ENCODE peak calls at places on chromosome 18, in ten cellular contexts. O, H, D, J, I, Y, C, K, R and F are unnamed samples.

GRCh38 chr18:31736630-31737029 is 24.1 kb downstream of the SLC25A52 start:
- DNase-seq in D (no peak), Y (no peak), J (no peak), C (no peak), K (no peak), H (no peak), I (no peak), R (no peak), O (no peak), F (no peak)

GRCh38 chr18:8794133-8794986 is 89.0 kb downstream of the MTCL1 start:
- DNase-seq in I (no peak), J (no peak), K (no peak), Y (no peak), O (no peak), H (no peak), D (peak; percentile 71), C (peak; percentile 97), R (no peak), F (no peak)

GRCh38 chr18:24876266-24876665 is 415.8 kb downstream of the HRH4 start:
- DNase-seq in J (no peak), D (no peak), R (no peak), I (no peak), O (no peak), K (no peak), H (no peak), Y (no peak), C (no peak), F (no peak)

GRCh38 chr18:59823611-59824195 is 76.1 kb upstream of the PMAIP1 start:
- DNase-seq in I (peak; percentile 73), C (peak; percentile 59), H (peak; percentile 82), D (peak; percentile 63), R (no peak), Y (peak; percentile 90), J (no peak), O (no peak), K (peak; percentile 44), F (peak; percentile 38)

GRCh38 chr18:27605107-27605834 is 420.2 kb upstream of the CHST9 start:
- DNase-seq in D (peak; percentile 66), I (peak; percentile 62), C (peak; percentile 68), R (no peak), J (peak; percentile 29), K (peak; percentile 42), Y (peak; percentile 60), H (peak; percentile 68), O (no peak), F (no peak)

GRCh38 chr18:60209042-60209441 is 163.5 kb downstream of the MC4R start:
- DNase-seq in Y (no peak), H (no peak), I (no peak), J (no peak), C (no peak), D (no peak), R (no peak), O (no peak), K (no peak), F (no peak)

GRCh38 chr18:9835796-9836195 is 50.0 kb upstream of the TXNDC2 start:
- DNase-seq in I (no peak), K (no peak), Y (no peak), D (peak; percentile 26), C (peak; percentile 40), O (no peak), R (no peak), H (no peak), J (no peak), F (no peak)

GRCh38 chr18:944440-944839 is 39.8 kb downstream of the ADCYAP1 start:
- DNase-seq in C (peak; percentile 96), Y (no peak), R (no peak), O (no peak), H (no peak), J (no peak), K (no peak), I (no peak), D (peak; percentile 55), F (no peak)

GRCh38 chr18:38693085-38693484 is 1127.5 kb upstream of the CELF4 start:
- DNase-seq in C (no peak), D (no peak), I (no peak), Y (no peak), K (no peak), R (no peak), H (no peak), O (no peak), J (no peak), F (no peak)

GRCh38 chr18:74546751-74547530 is 12.6 kb downstream of the CNDP1 start:
- DNase-seq in R (no peak), D (peak; percentile 50), J (no peak), C (peak; percentile 19), I (no peak), Y (peak; percentile 21), K (no peak), O (no peak), H (no peak), F (no peak)

GRCh38 chr18:35142270-35142605 is 98.6 kb upstream of the ZNF397 start:
- DNase-seq in I (no peak), D (no peak), K (no peak), J (no peak), Y (no peak), H (no peak), C (no peak), O (no peak), R (no peak), F (no peak)

GRCh38 chr18:3248062-3248669 is 565 bp downstream of the MYL12A start:
- DNase-seq in Y (peak; percentile 18), R (no peak), C (peak; percentile 53), J (no peak), K (no peak), D (no peak), I (peak; percentile 8), H (peak; percentile 40), O (no peak), F (no peak)

GRCh38 chr18:60044290-60045006 is 144.7 kb downstream of the PMAIP1 start:
- DNase-seq in R (no peak), I (no peak), C (peak; percentile 91), O (no peak), J (no peak), K (no peak), H (no peak), D (peak; percentile 91), Y (no peak), F (no peak)

GRCh38 chr18:10006261-10006903 is 92.6 kb downstream of the VAPA start:
- DNase-seq in J (no peak), D (peak; percentile 39), R (no peak), Y (no peak), K (no peak), C (peak; percentile 31), I (no peak), O (peak; percentile 53), H (no peak), F (no peak)

GRCh38 chr18:9827856-9828793 is 57.6 kb upstream of the TXNDC2 start:
- DNase-seq in I (no peak), D (peak; percentile 99), K (peak; percentile 81), J (peak; percentile 99), R (peak; percentile 82), Y (peak; percentile 57), O (no peak), H (no peak), C (peak; percentile 99), F (peak; percentile 91)

GRCh38 chr18:11859903-11860407 is 8.7 kb downstream of the CHMP1B start:
- DNase-seq in C (peak; percentile 88), Y (no peak), I (no peak), H (no peak), D (peak; percentile 99), J (peak; percentile 23), O (no peak), K (no peak), R (peak; percentile 10), F (no peak)
- TF ChIP-seq CTCF in C (peak; percentile 45), Y (no peak), I (peak; percentile 33), H (no peak), D (peak; percentile 31), J (peak; percentile 6), O (no peak), K (no peak), R (no peak), F (no peak)

GRCh38 chr18:36676629-36677028 is 152.2 kb downstream of the TPGS2 start:
- DNase-seq in D (no peak), I (no peak), Y (no peak), K (no peak), R (no peak), O (no peak), J (no peak), H (no peak), C (no peak), F (no peak)

GRCh38 chr18:36675076-36675475 is 153.7 kb downstream of the TPGS2 start:
- DNase-seq in D (no peak), K (no peak), R (no peak), H (no peak), C (no peak), J (no peak), I (no peak), Y (no peak), O (no peak), F (no peak)

GRCh38 chr18:36685580-36685979 is 143.2 kb downstream of the TPGS2 start:
- DNase-seq in R (no peak), D (no peak), J (no peak), H (no peak), C (no peak), Y (no peak), I (no peak), K (no peak), O (no peak), F (no peak)

DNA sequence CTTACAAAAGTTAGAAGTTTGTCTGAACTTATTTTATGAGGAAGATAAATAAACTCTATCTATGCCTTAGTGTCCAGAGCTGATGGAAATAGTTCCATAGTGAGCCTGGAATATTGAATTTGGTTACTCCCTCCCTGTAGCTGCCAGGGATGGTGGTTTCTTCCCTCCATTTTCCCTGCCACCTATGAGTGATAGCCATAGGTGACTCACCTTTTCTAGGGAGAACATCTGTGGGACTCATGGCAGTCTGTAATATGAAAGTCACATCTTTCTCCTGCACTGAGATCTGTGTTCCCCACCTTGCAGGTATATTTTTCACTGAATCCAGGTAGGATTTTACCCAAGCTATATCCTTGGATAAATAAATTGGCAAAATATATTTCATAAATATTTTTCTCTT is 148.8 kb downstream of the TPGS2 start:
- DNase-seq in K (no peak), J (no peak), C (no peak), Y (no peak), D (peak; percentile 44), R (no peak), O (no peak), H (no peak), I (no peak), F (no peak)
- TF ChIP-seq CTCF in K (no peak), J (no peak), C (no peak), Y (no peak), D (no peak), R (no peak), O (no peak), H (no peak), I (no peak), F (no peak)

DNA sequence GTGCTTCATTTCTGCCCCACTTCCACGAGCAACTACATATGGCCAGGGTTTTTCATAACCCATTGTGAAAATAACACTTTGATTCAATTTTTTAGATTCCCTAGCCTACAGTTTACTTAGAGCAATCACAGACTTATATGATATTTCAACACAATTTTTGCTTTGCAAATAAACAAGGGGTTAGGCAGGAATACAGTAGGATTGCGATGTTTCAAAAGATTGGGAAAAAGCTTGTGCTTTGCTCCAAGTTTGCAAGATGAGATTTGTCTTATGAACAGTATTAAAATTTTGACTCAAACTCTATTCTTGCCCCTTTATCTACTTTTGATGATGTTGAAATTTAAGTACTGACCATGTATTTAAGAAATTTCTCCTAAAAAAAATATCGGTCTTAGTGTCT is 814.5 kb upstream of the PIK3C3 start:
- DNase-seq in O (no peak), K (no peak), J (no peak), R (no peak), I (no peak), Y (no peak), H (no peak), C (no peak), D (no peak), F (no peak)
- TF ChIP-seq CTCF in O (no peak), K (no peak), J (no peak), R (no peak), I (no peak), Y (no peak), H (no peak), C (no peak), D (no peak), F (no peak)

GRCh38 chr18:22559414-22560282 is 141.9 kb upstream of the CTAGE1 start:
- DNase-seq in C (peak; percentile 79), D (peak; percentile 38), H (peak; percentile 60), J (no peak), I (peak; percentile 47), K (peak; percentile 65), O (peak; percentile 20), Y (peak; percentile 35), R (peak; percentile 81), F (no peak)
- TF ChIP-seq CTCF in C (peak; percentile 30), D (peak; percentile 47), H (peak; percentile 18), J (peak; percentile 42), I (peak; percentile 53), K (peak; percentile 17), O (no peak), Y (no peak), R (no peak), F (peak; percentile 27)